ENCODE peak calls at places on chromosomes 3 and 15, in eight cellular contexts. L is SJSA1, M is right atrium auricular region, O is iPS DF 6.9, Z is left lung, A is aorta, S is upper lobe of right lung, H is endodermal cell. T is an unnamed sample. For H3K36me3, the result is how much of the 10 kb centered on the place peaks cover.

GRCh38 chr15:87816016-87816415 is 440.5 kb downstream of the NTRK3 start:
- DNase-seq in L (no peak), M (no peak), O (no peak), Z (no peak), A (no peak), S (no peak), H (no peak), T (no peak)

GRCh38 chr15:98708191-98708590 is 59.9 kb downstream of the IGF1R start:
- DNase-seq in L (no peak), M (no peak), O (no peak), Z (no peak), A (no peak), S (no peak), H (no peak), T (no peak)

GRCh38 chr3:170267793-170268192 is 45.6 kb downstream of the PRKCI start:
- DNase-seq in L (no peak), M (no peak), O (no peak), Z (no peak), A (no peak), S (no peak), H (no peak), T (no peak)

GRCh38 chr3:120088622-120089021 is 5.6 kb downstream of the GSK3B start:
- DNase-seq in L (no peak), M (no peak), O (no peak), Z (no peak), A (no peak), S (no peak), H (no peak), T (no peak)

GRCh38 chr3:11803977-11804903 is 42.4 kb downstream of the TAMM41 start:
- DNase-seq in L (peak), M (no peak), O (peak), Z (no peak), A (peak), S (no peak), H (peak), T (no peak)

GRCh38 chr15:66008920-66009572 is 139.8 kb downstream of the RAB11A start:
- DNase-seq in L (no peak), M (no peak), O (no peak), Z (no peak), A (no peak), S (no peak), H (no peak), T (no peak)

GRCh38 chr3:64143399-64144130 is 81.7 kb downstream of the PRICKLE2 start:
- DNase-seq in L (peak), M (no peak), O (no peak), Z (no peak), A (no peak), S (no peak), H (peak), T (no peak)

GRCh38 chr15:73072894-73073293 is 20.6 kb downstream of the NEO1 start:
- DNase-seq in L (no peak), M (no peak), O (no peak), Z (no peak), A (no peak), S (no peak), H (no peak), T (no peak)

GRCh38 chr3:187989458-187990153 is 164.4 kb upstream of the LPP start:
- DNase-seq in L (no peak), M (no peak), O (peak), Z (no peak), A (no peak), S (no peak), H (peak), T (no peak)

GRCh38 chr15:79067434-79067833 is 23.1 kb downstream of the RASGRF1 start:
- DNase-seq in L (no peak), M (no peak), O (no peak), Z (no peak), A (no peak), S (no peak), H (no peak), T (no peak)

GRCh38 chr3:185488465-185488864 is 10.4 kb downstream of the TMEM41A start:
- DNase-seq in L (no peak), M (no peak), O (no peak), Z (no peak), A (no peak), S (peak), H (no peak), T (no peak)

GRCh38 chr3:176147251-176147650 is 1050.0 kb downstream of the TBL1XR1 start:
- DNase-seq in L (no peak), M (no peak), O (no peak), Z (no peak), A (no peak), S (no peak), H (no peak), T (no peak)

GRCh38 chr3:146334151-146334550 is 83.2 kb upstream of the PLSCR4 start:
- DNase-seq in L (peak), M (no peak), O (no peak), Z (no peak), A (no peak), S (no peak), H (no peak), T (peak)

GRCh38 chr15:37907136-37907535 is 27.3 kb upstream of the TMCO5A start:
- DNase-seq in L (peak), M (no peak), O (no peak), Z (no peak), A (no peak), S (no peak), H (no peak), T (no peak)

GRCh38 chr3:193585530-193585929 is 7.5 kb upstream of the OPA1 start:
- DNase-seq in L (no peak), M (no peak), O (no peak), Z (no peak), A (no peak), S (no peak), H (no peak), T (no peak)

GRCh38 chr15:48352474-48353072 is 21.3 kb downstream of the DUT start:
- DNase-seq in L (peak), M (no peak), O (peak), Z (no peak), A (peak), S (no peak), H (peak), T (peak)

GRCh38 chr15:79973445-79974180 is 2.6 kb upstream of the BCL2A1 start:
- DNase-seq in L (no peak), M (peak), O (no peak), Z (no peak), A (no peak), S (no peak), H (no peak), T (no peak)

GRCh38 chr3:132317229-132317948 is at the start of gene ACP3:
- DNase-seq in L (peak), M (no peak), O (peak), Z (no peak), A (peak), S (peak), H (peak), T (peak)

GRCh38 chr3:141116791-141117190 is 65.6 kb downstream of the SPSB4 start:
- DNase-seq in L (no peak), M (no peak), O (no peak), Z (no peak), A (no peak), S (no peak), H (no peak), T (no peak)

GRCh38 chr3:183653209-183654064 is 18.0 kb downstream of the KLHL24 start:
- DNase-seq in L (peak), M (no peak), O (no peak), Z (no peak), A (no peak), S (no peak), H (no peak), T (no peak)

GRCh38 chr15:24076090-24076784 is 389.1 kb upstream of the NDN start:
- DNase-seq in L (no peak), M (no peak), O (no peak), Z (no peak), A (no peak), S (no peak), H (no peak), T (no peak)

GRCh38 chr3:37862219-37862711 is 585 bp downstream of the CTDSPL start:
- DNase-seq in L (no peak), M (no peak), O (no peak), Z (peak), A (peak), S (peak), H (peak), T (no peak)

GRCh38 chr3:64355473-64355872 is 130.2 kb upstream of the PRICKLE2 start:
- DNase-seq in L (peak), M (no peak), O (no peak), Z (no peak), A (no peak), S (no peak), H (no peak), T (no peak)

DNA sequence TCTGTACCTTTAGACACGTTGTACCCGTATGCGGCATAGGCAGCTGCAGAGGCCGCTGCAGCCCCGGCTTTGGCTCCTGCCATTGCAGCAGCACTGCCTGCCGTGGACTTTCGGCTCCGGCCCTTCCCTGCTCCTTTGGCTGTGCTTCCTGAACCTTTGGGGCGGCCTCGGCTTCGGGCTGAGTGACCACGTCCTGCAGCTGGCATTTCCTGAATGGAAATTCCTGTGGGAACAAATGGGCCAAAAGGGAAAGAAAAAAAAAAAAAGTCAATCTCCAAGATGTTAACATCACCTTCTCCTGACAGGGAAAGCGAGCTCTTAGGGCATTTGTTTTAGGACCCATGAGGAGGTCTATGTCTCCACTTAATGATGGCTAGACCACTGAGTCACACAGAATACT is 29.6 kb downstream of the CHAC1 start:
- DNase-seq in L (peak), M (no peak), O (no peak), Z (no peak), A (peak), S (no peak), H (no peak), T (no peak)
- H3K36me3 ChIP-seq in L (half or more), M (half or more), O (under half), Z (half or more), A (under half), S (half or more), H (half or more), T (half or more)

GRCh38 chr3:124206225-124206624 is 214.3 kb upstream of the ROPN1 start:
- DNase-seq in L (no peak), M (no peak), O (no peak), Z (no peak), A (no peak), S (no peak), H (no peak), T (no peak)
- H3K36me3 ChIP-seq in L (under half), M (under half), O (under half), Z (under half), A (under half), S (under half), H (under half), T (under half)

GRCh38 chr3:129419476-129419875 is 9.0 kb downstream of the EFCAB12 start:
- DNase-seq in L (no peak), M (no peak), O (no peak), Z (no peak), A (no peak), S (no peak), H (peak), T (no peak)
- H3K36me3 ChIP-seq in L (under half), M (under half), O (under half), Z (under half), A (under half), S (under half), H (under half), T (under half)

GRCh38 chr15:84778194-84778593 is 29.8 kb downstream of the ZNF592 start:
- DNase-seq in L (no peak), M (no peak), O (no peak), Z (no peak), A (no peak), S (peak), H (peak), T (no peak)
- H3K36me3 ChIP-seq in L (under half), M (under half), O (under half), Z (under half), A (under half), S (under half), H (half or more), T (under half)

T was measured in tibial nerve.